ENCODE peak calls at places on chromosomes 5 and 9, in seven cellular contexts. M is fibroblast of lung, D is ovary, V is heart right ventricle, G is uterus, I is dorsolateral prefrontal cortex, R is right atrium auricular region. K is an unnamed sample.

GRCh38 chr5:145979270-145980223 is 43.2 kb downstream of the SH3RF2 start:
- DNase-seq in M (no peak), D (no peak), V (no peak), G (no peak), I (no peak), R (no peak), K (no peak)

GRCh38 chr5:126178521-126178920 is 244.7 kb upstream of the GRAMD2B start:
- DNase-seq in M (peak; percentile 78), D (no peak), V (peak; percentile 42), G (peak; percentile 28), I (no peak), R (no peak), K (peak; percentile 56)

GRCh38 chr9:124708633-124709032 is 62.5 kb downstream of the NR6A1 start:
- DNase-seq in M (no peak), D (no peak), V (no peak), G (no peak), I (no peak), R (no peak), K (peak; percentile 30)

GRCh38 chr5:131634666-131634995 is 398 bp downstream of the RAPGEF6 start:
- DNase-seq in M (peak; percentile 51), D (no peak), V (peak; percentile 50), G (no peak), I (no peak), R (peak; percentile 67), K (no peak)

GRCh38 chr9:136700959-136701664 is 11.3 kb upstream of the DIPK1B start:
- DNase-seq in M (no peak), D (no peak), V (no peak), G (no peak), I (no peak), R (no peak), K (no peak)

GRCh38 chr5:1503301-1504243 is 20.2 kb downstream of the LPCAT1 start:
- DNase-seq in M (peak; percentile 54), D (no peak), V (peak; percentile 50), G (no peak), I (no peak), R (peak; percentile 87), K (no peak)

GRCh38 chr5:11385901-11386293 is 518.3 kb downstream of the CTNND2 start:
- DNase-seq in M (no peak), D (no peak), V (no peak), G (no peak), I (peak; percentile 17), R (no peak), K (no peak)

GRCh38 chr9:115672477-115673316 is 480.9 kb upstream of the PAPPA start:
- DNase-seq in M (peak; percentile 97), D (no peak), V (peak; percentile 12), G (peak; percentile 21), I (no peak), R (no peak), K (peak; percentile 86)

GRCh38 chr9:98185611-98186171 is 6.7 kb downstream of the CORO2A start:
- DNase-seq in M (no peak), D (no peak), V (no peak), G (no peak), I (no peak), R (no peak), K (no peak)

GRCh38 chr5:159341914-159342313 is 11.6 kb upstream of the IL12B start:
- DNase-seq in M (peak; percentile 89), D (peak; percentile 16), V (peak; percentile 63), G (no peak), I (no peak), R (peak; percentile 62), K (peak; percentile 63)

GRCh38 chr9:91899611-91900010 is 50.4 kb downstream of the ROR2 start:
- DNase-seq in M (no peak), D (no peak), V (no peak), G (no peak), I (no peak), R (no peak), K (no peak)

GRCh38 chr9:14136047-14136446 is 177.9 kb downstream of the NFIB start:
- DNase-seq in M (no peak), D (no peak), V (no peak), G (no peak), I (no peak), R (no peak), K (no peak)

GRCh38 chr5:165321912-165322311 is 1816.5 kb downstream of the MAT2B start:
- DNase-seq in M (peak; percentile 71), D (no peak), V (no peak), G (no peak), I (no peak), R (no peak), K (peak; percentile 19)

GRCh38 chr9:89080193-89080592 is 88.9 kb downstream of the S1PR3 start:
- DNase-seq in M (peak; percentile 80), D (peak; percentile 27), V (peak; percentile 24), G (peak; percentile 61), I (no peak), R (peak; percentile 79), K (peak; percentile 83)

GRCh38 chr5:181187500-181188213 is 17.3 kb downstream of the TRIM7 start:
- DNase-seq in M (peak; percentile 84), D (peak; percentile 90), V (peak; percentile 78), G (peak; percentile 89), I (peak; percentile 54), R (peak; percentile 84), K (peak; percentile 70)

GRCh38 chr5:11909471-11909870 is 5.2 kb upstream of the CTNND2 start:
- DNase-seq in M (no peak), D (no peak), V (no peak), G (no peak), I (no peak), R (no peak), K (no peak)

GRCh38 chr9:110942522-110942921 is 95.7 kb downstream of the LPAR1 start:
- DNase-seq in M (no peak), D (no peak), V (no peak), G (no peak), I (no peak), R (no peak), K (peak; percentile 53)

GRCh38 chr9:133735415-133735775 is 2.8 kb downstream of the SARDH start:
- DNase-seq in M (no peak), D (no peak), V (no peak), G (no peak), I (no peak), R (no peak), K (no peak)

GRCh38 chr5:9283021-9283420 is 262.9 kb downstream of the SEMA5A start:
- DNase-seq in M (no peak), D (no peak), V (no peak), G (no peak), I (no peak), R (no peak), K (no peak)

GRCh38 chr5:168226012-168226411 is 65.4 kb upstream of the WWC1 start:
- DNase-seq in M (no peak), D (no peak), V (no peak), G (no peak), I (no peak), R (no peak), K (no peak)
- H3K4me3 ChIP-seq in M (no peak overlapping the region), D (no peak overlapping the region), V (no peak overlapping the region), G (no peak overlapping the region), I (no peak overlapping the region), R (no peak overlapping the region), K (no peak overlapping the region)

DNA sequence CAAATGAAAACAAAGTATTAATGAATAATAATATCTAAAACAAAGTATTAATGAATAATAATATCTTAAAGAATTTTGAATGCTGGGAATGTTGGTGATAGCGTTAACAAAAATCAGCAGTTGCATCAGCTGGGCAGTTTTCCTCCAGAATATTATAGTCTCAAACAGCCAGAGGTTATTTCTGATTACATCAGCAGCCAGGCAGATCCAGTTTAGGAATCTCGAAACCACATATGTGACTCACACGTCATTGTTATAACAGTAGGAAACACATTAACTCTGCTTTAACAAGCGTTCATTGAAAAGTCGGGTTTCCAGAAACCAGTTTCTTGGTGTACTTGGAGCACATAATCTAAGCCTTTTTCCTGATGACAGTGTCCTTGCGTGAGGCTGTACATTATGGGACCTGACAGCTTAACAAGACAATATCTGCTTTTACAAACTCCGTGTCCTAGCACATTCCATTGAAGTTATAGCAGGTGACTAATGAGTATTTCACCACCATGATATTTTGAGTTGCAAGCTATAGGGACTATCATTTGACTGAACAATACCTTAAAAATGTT is 559.5 kb upstream of the KLF4 start:
- DNase-seq in M (peak; percentile 97), D (no peak), V (no peak), G (no peak), I (no peak), R (no peak), K (peak; percentile 89)
- TF ChIP-seq CTCF in M (no peak), D (no peak), V (no peak), G (no peak), I (no peak), R (no peak), K (no peak)

GRCh38 chr9:71758277-71758676 is 10.0 kb downstream of the CEMIP2 start:
- DNase-seq in M (no peak), D (no peak), V (no peak), G (no peak), I (no peak), R (no peak), K (no peak)
- H3K4me3 ChIP-seq in M (no peak overlapping the region), D (no peak overlapping the region), V (no peak overlapping the region), G (no peak overlapping the region), I (no peak overlapping the region), R (no peak overlapping the region), K (no peak overlapping the region)

GRCh38 chr5:38996123-38996522 is 78.1 kb downstream of the RICTOR start:
- DNase-seq in M (no peak), D (no peak), V (no peak), G (no peak), I (no peak), R (no peak), K (no peak)

GRCh38 chr5:38999037-38999436 is 75.2 kb downstream of the RICTOR start:
- DNase-seq in M (no peak), D (no peak), V (no peak), G (no peak), I (no peak), R (no peak), K (no peak)

GRCh38 chr5:38997579-38997978 is 76.6 kb downstream of the RICTOR start:
- DNase-seq in M (peak; percentile 15), D (no peak), V (no peak), G (no peak), I (no peak), R (no peak), K (no peak)

DNA sequence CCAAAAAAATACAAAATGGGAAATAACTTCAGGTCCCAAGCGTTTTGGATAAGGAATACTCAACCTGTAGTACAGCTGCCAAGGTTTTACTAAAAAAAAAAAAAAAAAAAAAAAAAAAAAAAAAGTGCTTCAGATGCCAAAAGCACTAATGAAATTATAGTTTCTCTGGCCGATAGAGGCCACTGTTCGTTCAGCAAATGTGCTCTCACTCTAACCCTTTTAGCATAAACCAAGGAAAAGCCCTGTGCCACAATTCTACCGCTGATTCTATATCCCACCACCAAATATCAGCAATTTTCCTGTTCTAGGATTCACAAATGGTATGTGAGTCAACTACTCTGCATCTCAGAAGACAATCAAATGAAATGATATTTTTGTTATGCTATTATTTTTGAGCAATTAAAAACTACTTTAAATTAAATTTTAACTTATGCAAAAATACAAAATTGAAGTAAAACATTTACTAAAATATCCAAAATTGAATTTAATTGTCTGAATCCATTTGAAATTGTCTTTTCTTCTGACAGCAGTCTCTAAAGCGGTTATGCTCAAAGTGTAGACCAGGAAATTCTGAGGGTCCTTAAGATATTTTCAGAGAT is 79.8 kb downstream of the RICTOR start:
- DNase-seq in M (peak; percentile 84), D (peak; percentile 49), V (peak; percentile 20), G (peak; percentile 44), I (no peak), R (no peak), K (peak; percentile 42)
- TF ChIP-seq CTCF in M (peak; percentile 68), D (peak; percentile 20), V (peak; percentile 71), G (peak; percentile 51), I (peak; percentile 66), R (peak; percentile 61), K (peak; percentile 51)

GRCh38 chr5:95884021-95884333 is 61.5 kb upstream of the GLRX start:
- DNase-seq in M (peak; percentile 65), D (peak; percentile 47), V (no peak), G (no peak), I (no peak), R (no peak), K (peak; percentile 40)
- H3K4me3 ChIP-seq in M (no peak overlapping the region), D (no peak overlapping the region), V (no peak overlapping the region), G (no peak overlapping the region), I (no peak overlapping the region), R (no peak overlapping the region), K (no peak overlapping the region)

K was measured in foreskin fibroblast.